ENCODE peak calls at places on chromosomes 2 and 18, in six cellular contexts. W, U, G, P, M and E are unnamed samples.

GRCh38 chr18:21064347-21064746 is 47.3 kb downstream of the ROCK1 start:
- DNase-seq in W (no peak), U (no peak), G (no peak), P (no peak), M (no peak), E (no peak)

GRCh38 chr2:180763249-180763989 is 217.0 kb upstream of the UBE2E3 start:
- DNase-seq in W (no peak), U (no peak), G (no peak), P (no peak), M (no peak), E (no peak)

GRCh38 chr2:44970846-44971450 is 29.4 kb downstream of the SIX3 start:
- DNase-seq in W (no peak), U (no peak), G (no peak), P (no peak), M (no peak), E (no peak)

GRCh38 chr2:19706332-19706731 is 195.5 kb downstream of the TTC32 start:
- DNase-seq in W (no peak), U (no peak), G (no peak), P (no peak), M (no peak), E (no peak)

GRCh38 chr2:203811491-203812221 is 55.9 kb upstream of the CTLA4 start:
- DNase-seq in W (peak; percentile 64), U (peak; percentile 78), G (no peak), P (no peak), M (no peak), E (no peak)

GRCh38 chr18:78006805-78007204 is 757.2 kb downstream of the GALR1 start:
- DNase-seq in W (no peak), U (no peak), G (no peak), P (no peak), M (no peak), E (no peak)

GRCh38 chr2:54522624-54523281 is 66.6 kb downstream of the SPTBN1 start:
- DNase-seq in W (no peak), U (peak; percentile 60), G (peak; percentile 89), P (peak; percentile 59), M (peak; percentile 80), E (peak; percentile 72)

GRCh38 chr2:186772579-186772978 is 76.4 kb downstream of the ZSWIM2 start:
- DNase-seq in W (no peak), U (no peak), G (no peak), P (no peak), M (no peak), E (no peak)

GRCh38 chr2:11411768-11412448 is 54.1 kb downstream of the E2F6 start:
- DNase-seq in W (no peak), U (no peak), G (peak; percentile 39), P (no peak), M (peak; percentile 51), E (no peak)

GRCh38 chr18:58526425-58527115 is 102.3 kb downstream of the ALPK2 start:
- DNase-seq in W (no peak), U (no peak), G (no peak), P (no peak), M (no peak), E (no peak)

GRCh38 chr2:227665189-227665940 is 1.2 kb upstream of the SCYGR5 start:
- DNase-seq in W (no peak), U (no peak), G (no peak), P (no peak), M (no peak), E (no peak)

GRCh38 chr2:194223173-194223670 is 1433.8 kb upstream of the SLC39A10 start:
- DNase-seq in W (no peak), U (no peak), G (no peak), P (no peak), M (no peak), E (no peak)

GRCh38 chr18:845152-845819 is 33.2 kb upstream of the YES1 start:
- DNase-seq in W (no peak), U (no peak), G (no peak), P (no peak), M (no peak), E (no peak)

GRCh38 chr18:3720818-3721545 is 271.0 kb downstream of the TGIF1 start:
- DNase-seq in W (no peak), U (no peak), G (peak; percentile 40), P (no peak), M (no peak), E (no peak)

GRCh38 chr2:88709117-88709739 is 17.8 kb downstream of the RPIA start:
- DNase-seq in W (no peak), U (no peak), G (no peak), P (no peak), M (no peak), E (no peak)

GRCh38 chr2:85886585-85886984 is 2.2 kb downstream of the ST3GAL5 start:
- DNase-seq in W (peak; percentile 54), U (peak; percentile 69), G (no peak), P (no peak), M (no peak), E (no peak)

GRCh38 chr2:240636563-240637115 is 11.4 kb downstream of the GPR35 start:
- DNase-seq in W (no peak), U (no peak), G (no peak), P (no peak), M (no peak), E (no peak)

GRCh38 chr2:37425408-37425807 is 81.0 kb downstream of the QPCT start:
- DNase-seq in W (no peak), U (no peak), G (no peak), P (no peak), M (no peak), E (no peak)

GRCh38 chr2:6913415-6914157 is 3.6 kb upstream of the RNF144A start:
- DNase-seq in W (no peak), U (no peak), G (no peak), P (no peak), M (no peak), E (no peak)

GRCh38 chr2:241629762-241630435 is 7.1 kb downstream of the THAP4 start:
- DNase-seq in W (no peak), U (no peak), G (no peak), P (no peak), M (no peak), E (no peak)

GRCh38 chr2:24111407-24111861 is 11.7 kb downstream of the PFN4 start:
- DNase-seq in W (no peak), U (no peak), G (no peak), P (no peak), M (no peak), E (no peak)

GRCh38 chr18:49597152-49597551 is 35.3 kb downstream of the LIPG start:
- DNase-seq in W (no peak), U (no peak), G (no peak), P (no peak), M (no peak), E (no peak)

GRCh38 chr18:67600181-67600631 is 83.7 kb upstream of the DSEL start:
- DNase-seq in W (no peak), U (no peak), G (no peak), P (no peak), M (no peak), E (no peak)

GRCh38 chr2:217795706-217796465 is 206.9 kb downstream of the TNS1 start:
- DNase-seq in W (no peak), U (peak; percentile 28), G (no peak), P (no peak), M (no peak), E (no peak)

GRCh38 chr2:192146069-192147006 is 48.4 kb downstream of the TMEFF2 start:
- DNase-seq in W (no peak), U (no peak), G (no peak), P (no peak), M (no peak), E (no peak)

GRCh38 chr2:221494556-221494955 is 77.5 kb downstream of the EPHA4 start:
- DNase-seq in W (no peak), U (no peak), G (no peak), P (no peak), M (no peak), E (no peak)

GRCh38 chr2:108029912-108030311 is 43.6 kb downstream of the SLC5A7 start:
- DNase-seq in W (no peak), U (no peak), G (no peak), P (no peak), M (no peak), E (no peak)

GRCh38 chr2:73823916-73824523 is 4.7 kb upstream of the STAMBP start:
- DNase-seq in W (no peak), U (peak; percentile 46), G (peak; percentile 79), P (no peak), M (peak; percentile 57), E (no peak)

GRCh38 chr2:45264227-45265225 is 255.3 kb upstream of the SIX2 start:
- DNase-seq in W (no peak), U (no peak), G (no peak), P (no peak), M (no peak), E (no peak)

GRCh38 chr2:231692847-231693246 is 15.5 kb upstream of the PTMA start:
- DNase-seq in W (no peak), U (no peak), G (no peak), P (no peak), M (no peak), E (no peak)

GRCh38 chr2:231691251-231691772 is 17.0 kb upstream of the PTMA start:
- DNase-seq in W (no peak), U (no peak), G (peak; percentile 43), P (no peak), M (no peak), E (no peak)

GRCh38 chr2:231689509-231689893 is 18.8 kb upstream of the PTMA start:
- DNase-seq in W (no peak), U (no peak), G (no peak), P (no peak), M (no peak), E (no peak)

GRCh38 chr2:231696004-231696367 is 12.3 kb upstream of the PTMA start:
- DNase-seq in W (no peak), U (no peak), G (no peak), P (no peak), M (no peak), E (no peak)

DNA sequence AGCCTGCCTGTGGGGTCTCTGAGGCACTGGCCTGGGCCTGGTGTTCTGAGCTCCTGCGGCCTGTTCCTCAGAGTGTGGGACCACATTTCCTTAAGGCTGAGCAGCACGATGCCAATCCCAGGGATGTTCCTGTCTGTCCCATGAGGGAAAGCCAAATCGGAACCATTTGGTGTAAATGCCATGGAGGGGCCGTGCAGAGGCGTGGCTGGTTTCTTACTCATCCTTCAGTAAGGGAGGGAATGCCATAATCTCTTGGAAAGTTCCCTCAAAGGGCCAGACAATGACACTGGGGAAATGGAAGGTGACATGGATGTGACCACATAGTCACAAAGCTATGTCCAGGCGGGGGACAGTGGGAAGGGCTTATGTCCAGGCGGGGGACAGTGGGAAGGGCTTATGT is 14.4 kb upstream of the PTMA start:
- DNase-seq in W (no peak), U (no peak), G (no peak), P (no peak), M (no peak), E (no peak)
- H3K36me3 ChIP-seq in W (no peaks in the 10 kb centered on the region), U (no peaks in the 10 kb centered on the region), G (no peaks in the 10 kb centered on the region), P (no peaks in the 10 kb centered on the region), M (no peaks in the 10 kb centered on the region), E (no peaks in the 10 kb centered on the region)

GRCh38 chr18:9160014-9160413 is 23.4 kb downstream of the ANKRD12 start:
- DNase-seq in W (no peak), U (no peak), G (no peak), P (no peak), M (no peak), E (no peak)
- H3K4me3 ChIP-seq in W (no peak overlapping the region), U (no peak overlapping the region), G (no peak overlapping the region), P (no peak overlapping the region), M (no peak overlapping the region), E (no peak overlapping the region)

GRCh38 chr2:207589143-207589542 is 36.1 kb downstream of the METTL21A start:
- DNase-seq in W (no peak), U (no peak), G (no peak), P (no peak), M (no peak), E (no peak)
- H3K36me3 ChIP-seq in W (peaks cover 19% of the 10 kb centered on the region), U (peaks cover 14% of the 10 kb centered on the region), G (peaks cover 99% of the 10 kb centered on the region), P (peaks cover 8% of the 10 kb centered on the region), M (peaks cover 49% of the 10 kb centered on the region), E (peaks cover 9% of the 10 kb centered on the region)

GRCh38 chr2:161173541-161174194 is 13.4 kb downstream of the TANK start:
- DNase-seq in W (no peak), U (no peak), G (no peak), P (no peak), M (no peak), E (no peak)
- H3K4me3 ChIP-seq in W (no peak overlapping the region), U (no peak overlapping the region), G (no peak overlapping the region), P (no peak overlapping the region), M (no peak overlapping the region), E (no peak overlapping the region)